ENCODE peak calls at places on chromosomes 13 and 19, in six cellular contexts. One of them, this sample, is unnamed.

GRCh38 chr13:100490692-100491091 is 97.9 kb downstream of the GGACT start:
- DNase-seq in keratinocyte: no peak
- DNase-seq in psoas muscle: no peak
- DNase-seq in choroid plexus epithelial cell: peak
- DNase-seq in IMR-90: no peak
- DNase-seq in Panc1: no peak
- DNase-seq in this sample: no peak

GRCh38 chr13:41231025-41231677 is 32.2 kb downstream of the MTRF1 start:
- DNase-seq in keratinocyte: no peak
- DNase-seq in psoas muscle: no peak
- DNase-seq in choroid plexus epithelial cell: no peak
- DNase-seq in IMR-90: no peak
- DNase-seq in Panc1: no peak
- DNase-seq in this sample: no peak

GRCh38 chr13:97932006-97932405 is 21.5 kb upstream of the IPO5 start:
- DNase-seq in keratinocyte: no peak
- DNase-seq in psoas muscle: no peak
- DNase-seq in choroid plexus epithelial cell: no peak
- DNase-seq in IMR-90: no peak
- DNase-seq in Panc1: no peak
- DNase-seq in this sample: no peak

GRCh38 chr13:74026753-74027152 is 107.5 kb downstream of the KLF12 start:
- DNase-seq in keratinocyte: no peak
- DNase-seq in psoas muscle: no peak
- DNase-seq in choroid plexus epithelial cell: peak
- DNase-seq in IMR-90: peak
- DNase-seq in Panc1: no peak
- DNase-seq in this sample: no peak

GRCh38 chr19:5035817-5036732 is 67.2 kb downstream of the KDM4B start:
- DNase-seq in keratinocyte: no peak
- DNase-seq in psoas muscle: no peak
- DNase-seq in choroid plexus epithelial cell: no peak
- DNase-seq in IMR-90: no peak
- DNase-seq in Panc1: no peak
- DNase-seq in this sample: peak

GRCh38 chr19:45251452-45252354 is 632 bp downstream of the MARK4 start:
- DNase-seq in keratinocyte: no peak
- DNase-seq in psoas muscle: peak
- DNase-seq in choroid plexus epithelial cell: no peak
- DNase-seq in IMR-90: no peak
- DNase-seq in Panc1: no peak
- DNase-seq in this sample: no peak

GRCh38 chr13:73223372-73223781 is 164.6 kb downstream of the KLF5 start:
- DNase-seq in keratinocyte: no peak
- DNase-seq in psoas muscle: no peak
- DNase-seq in choroid plexus epithelial cell: no peak
- DNase-seq in IMR-90: no peak
- DNase-seq in Panc1: no peak
- DNase-seq in this sample: no peak

GRCh38 chr13:23847545-23847944 is 41.7 kb downstream of the MIPEP start:
- DNase-seq in keratinocyte: no peak
- DNase-seq in psoas muscle: no peak
- DNase-seq in choroid plexus epithelial cell: no peak
- DNase-seq in IMR-90: no peak
- DNase-seq in Panc1: no peak
- DNase-seq in this sample: no peak

GRCh38 chr13:51267581-51267980 is 45.4 kb downstream of the FAM124A start:
- DNase-seq in keratinocyte: no peak
- DNase-seq in psoas muscle: no peak
- DNase-seq in choroid plexus epithelial cell: peak
- DNase-seq in IMR-90: no peak
- DNase-seq in Panc1: no peak
- DNase-seq in this sample: no peak

GRCh38 chr19:50702870-50703829 is 16.5 kb downstream of the SHANK1 start:
- DNase-seq in keratinocyte: no peak
- DNase-seq in psoas muscle: peak
- DNase-seq in choroid plexus epithelial cell: no peak
- DNase-seq in IMR-90: peak
- DNase-seq in Panc1: no peak
- DNase-seq in this sample: no peak

GRCh38 chr13:112241288-112241687 is 134.9 kb upstream of the SPACA7 start:
- DNase-seq in keratinocyte: no peak
- DNase-seq in psoas muscle: no peak
- DNase-seq in choroid plexus epithelial cell: no peak
- DNase-seq in IMR-90: no peak
- DNase-seq in Panc1: no peak
- DNase-seq in this sample: no peak

GRCh38 chr13:111604087-111604486 is 283.6 kb downstream of the TEX29 start:
- DNase-seq in keratinocyte: no peak
- DNase-seq in psoas muscle: no peak
- DNase-seq in choroid plexus epithelial cell: no peak
- DNase-seq in IMR-90: no peak
- DNase-seq in Panc1: no peak
- DNase-seq in this sample: no peak

GRCh38 chr13:103156346-103156998 is 90.3 kb upstream of the SLC10A2 start:
- DNase-seq in keratinocyte: no peak
- DNase-seq in psoas muscle: no peak
- DNase-seq in choroid plexus epithelial cell: peak
- DNase-seq in IMR-90: no peak
- DNase-seq in Panc1: no peak
- DNase-seq in this sample: no peak

GRCh38 chr19:37932985-37933953 is 26.3 kb downstream of the SIPA1L3 start:
- DNase-seq in keratinocyte: no peak
- DNase-seq in psoas muscle: peak
- DNase-seq in choroid plexus epithelial cell: peak
- DNase-seq in IMR-90: peak
- DNase-seq in Panc1: no peak
- DNase-seq in this sample: peak

GRCh38 chr19:44903602-44904425 is 1.8 kb upstream of the APOE start:
- DNase-seq in keratinocyte: no peak
- DNase-seq in psoas muscle: peak
- DNase-seq in choroid plexus epithelial cell: peak
- DNase-seq in IMR-90: peak
- DNase-seq in Panc1: no peak
- DNase-seq in this sample: peak

DNA sequence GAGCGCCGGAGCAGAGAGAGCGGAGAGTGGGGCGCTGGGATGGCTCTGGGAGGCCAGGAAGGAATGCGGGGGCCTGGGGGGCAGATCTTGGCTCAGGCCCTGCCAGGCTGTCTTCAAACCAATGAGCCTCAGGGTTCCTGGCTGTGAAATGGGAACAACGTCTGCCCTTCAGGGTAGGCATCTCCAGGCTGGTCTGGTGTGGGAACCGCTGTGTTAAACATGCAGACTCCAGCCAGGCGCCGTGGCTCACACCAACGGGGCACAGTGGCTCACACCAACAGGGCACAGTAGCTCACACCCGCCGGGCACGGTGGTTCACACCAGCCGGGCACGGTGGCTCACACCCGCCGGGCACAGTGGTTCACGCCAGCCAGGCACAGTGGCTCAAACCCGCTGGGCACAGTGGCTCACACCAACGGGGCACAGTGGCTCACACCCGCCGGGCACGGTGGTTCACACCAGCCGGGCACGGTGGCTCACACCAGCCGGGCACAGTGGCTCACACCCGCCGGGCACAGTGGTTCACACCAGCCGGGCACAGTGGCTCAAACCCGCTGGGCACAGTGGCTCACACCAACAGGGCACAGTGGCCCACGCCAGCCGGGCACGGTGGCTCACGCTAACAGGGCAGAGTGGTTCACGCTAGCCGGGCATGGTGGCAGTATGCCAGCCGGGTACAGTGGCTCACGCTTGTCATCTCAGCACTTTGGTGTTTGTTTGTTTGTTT is 40.1 kb downstream of the EFNA2 start:
- DNase-seq in keratinocyte: no peak
- DNase-seq in psoas muscle: no peak
- DNase-seq in choroid plexus epithelial cell: no peak
- DNase-seq in IMR-90: no peak
- DNase-seq in Panc1: no peak
- DNase-seq in this sample: no peak
- H3K4me3 ChIP-seq in keratinocyte: no peak
- H3K4me3 ChIP-seq in psoas muscle: peak
- H3K4me3 ChIP-seq in choroid plexus epithelial cell: peak
- H3K4me3 ChIP-seq in IMR-90: no peak
- H3K4me3 ChIP-seq in Panc1: peak
- H3K4me3 ChIP-seq in this sample: peak

GRCh38 chr13:30569901-30570576 is 47.7 kb upstream of the USPL1 start:
- DNase-seq in keratinocyte: peak
- DNase-seq in psoas muscle: no peak
- DNase-seq in choroid plexus epithelial cell: peak
- DNase-seq in IMR-90: peak
- DNase-seq in Panc1: no peak
- DNase-seq in this sample: peak

GRCh38 chr13:30567072-30567471 is 50.6 kb upstream of the USPL1 start:
- DNase-seq in keratinocyte: no peak
- DNase-seq in psoas muscle: no peak
- DNase-seq in choroid plexus epithelial cell: no peak
- DNase-seq in IMR-90: no peak
- DNase-seq in Panc1: no peak
- DNase-seq in this sample: no peak

GRCh38 chr13:30577381-30577780 is 40.3 kb upstream of the USPL1 start:
- DNase-seq in keratinocyte: peak
- DNase-seq in psoas muscle: no peak
- DNase-seq in choroid plexus epithelial cell: peak
- DNase-seq in IMR-90: peak
- DNase-seq in Panc1: no peak
- DNase-seq in this sample: peak

GRCh38 chr13:30576528-30576927 is 41.2 kb upstream of the USPL1 start:
- DNase-seq in keratinocyte: no peak
- DNase-seq in psoas muscle: no peak
- DNase-seq in choroid plexus epithelial cell: peak
- DNase-seq in IMR-90: peak
- DNase-seq in Panc1: no peak
- DNase-seq in this sample: peak

GRCh38 chr13:30572859-30573275 is 44.9 kb upstream of the USPL1 start:
- DNase-seq in keratinocyte: no peak
- DNase-seq in psoas muscle: no peak
- DNase-seq in choroid plexus epithelial cell: peak
- DNase-seq in IMR-90: peak
- DNase-seq in Panc1: no peak
- DNase-seq in this sample: peak
- TF ChIP-seq CTCF in keratinocyte: no peak
- TF ChIP-seq CTCF in psoas muscle: peak
- TF ChIP-seq CTCF in choroid plexus epithelial cell: peak
- TF ChIP-seq CTCF in IMR-90: peak
- TF ChIP-seq CTCF in Panc1: peak
- TF ChIP-seq CTCF in this sample: peak

GRCh38 chr13:75316427-75316826 is 165.5 kb downstream of the TBC1D4 start:
- DNase-seq in keratinocyte: no peak
- DNase-seq in psoas muscle: no peak
- DNase-seq in choroid plexus epithelial cell: peak
- DNase-seq in IMR-90: peak
- DNase-seq in Panc1: no peak
- DNase-seq in this sample: peak
- H3K4me3 ChIP-seq in keratinocyte: no peak
- H3K4me3 ChIP-seq in psoas muscle: no peak
- H3K4me3 ChIP-seq in choroid plexus epithelial cell: no peak
- H3K4me3 ChIP-seq in IMR-90: no peak
- H3K4me3 ChIP-seq in Panc1: no peak
- H3K4me3 ChIP-seq in this sample: no peak

GRCh38 chr19:54462713-54463530 is 656 bp downstream of the LENG9 start:
- DNase-seq in keratinocyte: no peak
- DNase-seq in psoas muscle: peak
- DNase-seq in choroid plexus epithelial cell: peak
- DNase-seq in IMR-90: peak
- DNase-seq in Panc1: no peak
- DNase-seq in this sample: peak
- TF ChIP-seq CTCF in keratinocyte: peak
- TF ChIP-seq CTCF in psoas muscle: no peak
- TF ChIP-seq CTCF in choroid plexus epithelial cell: peak
- TF ChIP-seq CTCF in IMR-90: peak
- TF ChIP-seq CTCF in Panc1: no peak
- TF ChIP-seq CTCF in this sample: no peak

DNA sequence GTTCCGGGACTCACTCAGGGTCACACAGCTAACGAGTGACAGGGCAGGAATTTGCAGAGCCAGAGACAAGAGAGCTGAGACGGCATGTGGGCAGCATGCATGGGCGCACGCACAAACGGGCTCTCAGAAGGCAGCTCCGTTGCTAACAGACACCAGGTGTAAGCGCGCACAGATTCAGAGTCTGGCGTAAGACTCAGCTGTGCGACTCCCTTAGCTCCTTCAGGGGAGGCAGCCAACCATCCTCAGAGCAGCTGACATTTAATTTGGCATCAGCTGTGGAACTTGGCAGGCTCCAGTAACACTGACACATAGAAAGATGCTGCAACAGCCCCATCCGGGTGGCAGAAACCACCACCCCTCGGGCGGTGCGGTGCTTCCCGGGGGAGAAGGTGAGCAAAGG is 7.5 kb upstream of the TM6SF2 start:
- DNase-seq in keratinocyte: no peak
- DNase-seq in psoas muscle: no peak
- DNase-seq in choroid plexus epithelial cell: no peak
- DNase-seq in IMR-90: peak
- DNase-seq in Panc1: no peak
- DNase-seq in this sample: peak
- H3K4me3 ChIP-seq in keratinocyte: no peak
- H3K4me3 ChIP-seq in psoas muscle: no peak
- H3K4me3 ChIP-seq in choroid plexus epithelial cell: no peak
- H3K4me3 ChIP-seq in IMR-90: no peak
- H3K4me3 ChIP-seq in Panc1: no peak
- H3K4me3 ChIP-seq in this sample: no peak

DNA sequence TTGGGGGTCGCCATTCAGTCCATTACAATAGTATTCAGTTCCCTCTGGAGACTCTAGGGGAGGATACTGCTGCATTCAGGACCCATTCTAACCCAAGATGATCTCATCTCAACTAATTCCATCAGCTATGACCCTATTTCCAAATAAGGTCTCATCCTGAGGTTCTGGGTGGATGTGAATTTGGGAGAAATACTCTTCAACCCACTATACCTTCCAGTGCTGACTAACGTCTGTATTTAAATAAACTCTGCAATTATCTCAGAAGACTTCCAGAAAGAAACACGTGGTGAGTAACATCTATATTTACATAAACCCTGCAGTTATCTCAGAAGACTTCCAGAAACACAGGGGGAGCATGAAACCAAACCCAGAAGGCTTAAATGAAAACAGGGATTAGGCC is 1300.7 kb downstream of the PCDH9 start:
- DNase-seq in keratinocyte: no peak
- DNase-seq in psoas muscle: no peak
- DNase-seq in choroid plexus epithelial cell: no peak
- DNase-seq in IMR-90: peak
- DNase-seq in Panc1: no peak
- DNase-seq in this sample: no peak
- TF ChIP-seq CTCF in keratinocyte: no peak
- TF ChIP-seq CTCF in psoas muscle: no peak
- TF ChIP-seq CTCF in choroid plexus epithelial cell: no peak
- TF ChIP-seq CTCF in IMR-90: peak
- TF ChIP-seq CTCF in Panc1: no peak
- TF ChIP-seq CTCF in this sample: no peak

This sample was measured in foreskin fibroblast.